ENCODE peak calls at places on chromosomes 11 and 22, in six cellular contexts. One of them, this sample, is unnamed.

GRCh38 chr22:22043296-22044078 is 60.9 kb upstream of the TOP3B start:
- DNase-seq in suprapubic skin: no peak
- DNase-seq in IMR-90: no peak
- DNase-seq in AG04450: no peak
- DNase-seq in activated CD8-positive, alpha-beta T cell treated with anti-CD3 and anti-CD28 coated beads for 36 hours: no peak
- DNase-seq in transverse colon: no peak
- DNase-seq in this sample: peak; percentile 64

GRCh38 chr22:44550666-44551491 is 52.8 kb upstream of the RTL6 start:
- DNase-seq in suprapubic skin: peak; percentile 79
- DNase-seq in IMR-90: peak; percentile 98
- DNase-seq in AG04450: peak; percentile 91
- DNase-seq in activated CD8-positive, alpha-beta T cell treated with anti-CD3 and anti-CD28 coated beads for 36 hours: peak; percentile 76
- DNase-seq in transverse colon: peak; percentile 64
- DNase-seq in this sample: peak; percentile 59

GRCh38 chr22:49638788-49639187 is 188.9 kb downstream of the BRD1 start:
- DNase-seq in suprapubic skin: no peak
- DNase-seq in IMR-90: no peak
- DNase-seq in AG04450: no peak
- DNase-seq in activated CD8-positive, alpha-beta T cell treated with anti-CD3 and anti-CD28 coated beads for 36 hours: no peak
- DNase-seq in transverse colon: no peak
- DNase-seq in this sample: no peak

GRCh38 chr22:37137903-37138665 is 11.6 kb downstream of the IL2RB start:
- DNase-seq in suprapubic skin: no peak
- DNase-seq in IMR-90: no peak
- DNase-seq in AG04450: no peak
- DNase-seq in activated CD8-positive, alpha-beta T cell treated with anti-CD3 and anti-CD28 coated beads for 36 hours: no peak
- DNase-seq in transverse colon: no peak
- DNase-seq in this sample: no peak

GRCh38 chr11:13225058-13226001 is 52.3 kb upstream of the BMAL1 start:
- DNase-seq in suprapubic skin: no peak
- DNase-seq in IMR-90: no peak
- DNase-seq in AG04450: no peak
- DNase-seq in activated CD8-positive, alpha-beta T cell treated with anti-CD3 and anti-CD28 coated beads for 36 hours: no peak
- DNase-seq in transverse colon: no peak
- DNase-seq in this sample: no peak

GRCh38 chr11:122317337-122317736 is 201.3 kb upstream of the BLID start:
- DNase-seq in suprapubic skin: no peak
- DNase-seq in IMR-90: peak; percentile 87
- DNase-seq in AG04450: peak; percentile 71
- DNase-seq in activated CD8-positive, alpha-beta T cell treated with anti-CD3 and anti-CD28 coated beads for 36 hours: no peak
- DNase-seq in transverse colon: no peak
- DNase-seq in this sample: no peak

GRCh38 chr22:35914665-35915476 is 113.8 kb downstream of the RBFOX2 start:
- DNase-seq in suprapubic skin: no peak
- DNase-seq in IMR-90: peak; percentile 91
- DNase-seq in AG04450: peak; percentile 75
- DNase-seq in activated CD8-positive, alpha-beta T cell treated with anti-CD3 and anti-CD28 coated beads for 36 hours: no peak
- DNase-seq in transverse colon: peak; percentile 68
- DNase-seq in this sample: no peak

GRCh38 chr11:68216171-68216938 is 3.3 kb upstream of the KMT5B start:
- DNase-seq in suprapubic skin: no peak
- DNase-seq in IMR-90: no peak
- DNase-seq in AG04450: no peak
- DNase-seq in activated CD8-positive, alpha-beta T cell treated with anti-CD3 and anti-CD28 coated beads for 36 hours: no peak
- DNase-seq in transverse colon: peak; percentile 69
- DNase-seq in this sample: no peak

GRCh38 chr22:19554834-19555404 is 30.7 kb upstream of the CLDN5 start:
- DNase-seq in suprapubic skin: no peak
- DNase-seq in IMR-90: peak; percentile 35
- DNase-seq in AG04450: no peak
- DNase-seq in activated CD8-positive, alpha-beta T cell treated with anti-CD3 and anti-CD28 coated beads for 36 hours: no peak
- DNase-seq in transverse colon: no peak
- DNase-seq in this sample: no peak

GRCh38 chr22:17167486-17167885 is 8.4 kb upstream of the HDHD5 start:
- DNase-seq in suprapubic skin: no peak
- DNase-seq in IMR-90: no peak
- DNase-seq in AG04450: no peak
- DNase-seq in activated CD8-positive, alpha-beta T cell treated with anti-CD3 and anti-CD28 coated beads for 36 hours: no peak
- DNase-seq in transverse colon: no peak
- DNase-seq in this sample: no peak

DNA sequence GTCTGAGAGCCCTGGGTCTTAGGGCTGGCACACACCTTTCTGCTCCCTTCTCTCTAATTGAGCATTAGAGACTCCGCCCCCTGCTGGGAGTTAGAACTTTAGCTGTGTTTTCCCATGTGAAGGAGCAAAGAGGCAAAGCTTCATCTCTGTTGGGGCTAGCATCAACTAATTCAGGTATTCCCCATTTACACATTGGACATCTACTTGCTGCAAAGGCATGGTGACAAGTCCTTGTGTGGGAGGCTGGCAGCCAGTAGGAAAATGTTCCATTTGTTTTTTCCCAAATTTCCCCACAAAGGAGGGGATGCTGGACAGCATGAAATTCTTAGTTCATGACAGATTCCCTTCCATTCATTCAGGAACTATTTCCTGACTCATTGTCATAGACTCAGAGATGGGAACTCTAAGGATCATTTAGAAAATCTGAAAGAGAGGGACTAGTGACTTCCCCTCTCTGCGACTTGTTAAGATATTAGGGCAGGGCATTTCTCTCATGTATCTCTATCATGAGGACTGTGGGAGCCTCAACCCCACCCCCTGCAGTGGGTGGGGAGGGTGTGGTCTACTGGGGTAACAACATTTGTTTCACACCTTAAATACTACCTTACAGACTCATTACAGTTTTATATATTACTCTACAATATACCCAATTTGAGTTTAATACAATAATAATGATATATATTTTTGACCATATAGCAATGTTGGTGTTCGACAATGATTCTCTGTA is 3.7 kb downstream of the CD44 start:
- DNase-seq in suprapubic skin: peak; percentile 65
- DNase-seq in IMR-90: peak; percentile 82
- DNase-seq in AG04450: no peak
- DNase-seq in activated CD8-positive, alpha-beta T cell treated with anti-CD3 and anti-CD28 coated beads for 36 hours: peak; percentile 81
- DNase-seq in transverse colon: peak; percentile 42
- DNase-seq in this sample: no peak
- TF ChIP-seq CTCF in suprapubic skin: no peak
- TF ChIP-seq CTCF in IMR-90: no peak
- TF ChIP-seq CTCF in AG04450: no peak
- TF ChIP-seq CTCF in activated CD8-positive, alpha-beta T cell treated with anti-CD3 and anti-CD28 coated beads for 36 hours: peak; percentile 53
- TF ChIP-seq CTCF in transverse colon: no peak
- TF ChIP-seq CTCF in this sample: no peak

DNA sequence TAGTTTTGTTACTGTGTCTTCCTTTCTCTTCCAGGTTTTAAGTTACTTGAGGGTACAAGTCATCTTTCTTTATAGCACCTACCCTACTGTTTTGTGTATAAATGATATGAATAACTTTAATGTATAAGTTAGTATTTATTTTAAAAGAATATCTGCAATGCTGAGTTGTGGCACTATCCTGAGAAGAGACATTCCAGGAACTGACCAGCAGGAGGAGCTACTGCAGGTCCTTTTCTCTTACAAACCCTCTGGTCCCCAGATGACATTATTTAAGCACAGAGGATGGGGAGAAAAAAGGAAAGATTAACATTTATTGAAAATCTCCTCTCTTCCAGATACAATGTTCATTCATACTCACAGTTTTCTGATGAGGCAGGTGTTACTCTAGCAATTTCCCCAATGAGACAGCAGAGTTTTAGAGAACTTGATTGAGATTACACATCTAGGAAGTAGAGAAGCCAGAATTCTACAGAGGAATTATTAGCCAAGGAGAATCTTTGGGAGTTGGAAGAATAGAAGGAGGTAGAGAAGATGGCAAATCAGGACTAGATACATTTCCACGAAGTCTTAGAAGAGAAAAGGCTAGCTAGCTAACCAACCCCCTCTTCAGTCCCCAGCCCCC is 541.2 kb upstream of the API5 start:
- DNase-seq in suprapubic skin: no peak
- DNase-seq in IMR-90: no peak
- DNase-seq in AG04450: no peak
- DNase-seq in activated CD8-positive, alpha-beta T cell treated with anti-CD3 and anti-CD28 coated beads for 36 hours: peak; percentile 14
- DNase-seq in transverse colon: peak; percentile 7
- DNase-seq in this sample: peak; percentile 28
- TF ChIP-seq CTCF in suprapubic skin: peak; percentile 18
- TF ChIP-seq CTCF in IMR-90: peak; percentile 51
- TF ChIP-seq CTCF in AG04450: no peak
- TF ChIP-seq CTCF in activated CD8-positive, alpha-beta T cell treated with anti-CD3 and anti-CD28 coated beads for 36 hours: peak; percentile 48
- TF ChIP-seq CTCF in transverse colon: peak; percentile 50
- TF ChIP-seq CTCF in this sample: peak; percentile 74

GRCh38 chr11:35802221-35802620 is 139.6 kb downstream of the TRIM44 start:
- DNase-seq in suprapubic skin: no peak
- DNase-seq in IMR-90: no peak
- DNase-seq in AG04450: no peak
- DNase-seq in activated CD8-positive, alpha-beta T cell treated with anti-CD3 and anti-CD28 coated beads for 36 hours: no peak
- DNase-seq in transverse colon: no peak
- DNase-seq in this sample: no peak

GRCh38 chr11:35800970-35801953 is 138.7 kb downstream of the TRIM44 start:
- DNase-seq in suprapubic skin: no peak
- DNase-seq in IMR-90: no peak
- DNase-seq in AG04450: no peak
- DNase-seq in activated CD8-positive, alpha-beta T cell treated with anti-CD3 and anti-CD28 coated beads for 36 hours: no peak
- DNase-seq in transverse colon: no peak
- DNase-seq in this sample: peak; percentile 16

GRCh38 chr11:35798423-35798822 is 135.8 kb downstream of the TRIM44 start:
- DNase-seq in suprapubic skin: no peak
- DNase-seq in IMR-90: peak; percentile 31
- DNase-seq in AG04450: no peak
- DNase-seq in activated CD8-positive, alpha-beta T cell treated with anti-CD3 and anti-CD28 coated beads for 36 hours: no peak
- DNase-seq in transverse colon: no peak
- DNase-seq in this sample: no peak

GRCh38 chr11:35798983-35799382 is 136.4 kb downstream of the TRIM44 start:
- DNase-seq in suprapubic skin: no peak
- DNase-seq in IMR-90: no peak
- DNase-seq in AG04450: no peak
- DNase-seq in activated CD8-positive, alpha-beta T cell treated with anti-CD3 and anti-CD28 coated beads for 36 hours: no peak
- DNase-seq in transverse colon: no peak
- DNase-seq in this sample: no peak

GRCh38 chr11:35799655-35800054 is 137.1 kb downstream of the TRIM44 start:
- DNase-seq in suprapubic skin: no peak
- DNase-seq in IMR-90: no peak
- DNase-seq in AG04450: no peak
- DNase-seq in activated CD8-positive, alpha-beta T cell treated with anti-CD3 and anti-CD28 coated beads for 36 hours: no peak
- DNase-seq in transverse colon: no peak
- DNase-seq in this sample: no peak
- TF ChIP-seq CTCF in suprapubic skin: no peak
- TF ChIP-seq CTCF in IMR-90: no peak
- TF ChIP-seq CTCF in AG04450: no peak
- TF ChIP-seq CTCF in activated CD8-positive, alpha-beta T cell treated with anti-CD3 and anti-CD28 coated beads for 36 hours: peak; percentile 24
- TF ChIP-seq CTCF in transverse colon: no peak
- TF ChIP-seq CTCF in this sample: no peak

GRCh38 chr11:97269527-97269926 is 879.7 kb downstream of the JRKL start:
- DNase-seq in suprapubic skin: no peak
- DNase-seq in IMR-90: no peak
- DNase-seq in AG04450: no peak
- DNase-seq in activated CD8-positive, alpha-beta T cell treated with anti-CD3 and anti-CD28 coated beads for 36 hours: no peak
- DNase-seq in transverse colon: no peak
- DNase-seq in this sample: no peak
- TF ChIP-seq CTCF in suprapubic skin: no peak
- TF ChIP-seq CTCF in IMR-90: no peak
- TF ChIP-seq CTCF in AG04450: no peak
- TF ChIP-seq CTCF in activated CD8-positive, alpha-beta T cell treated with anti-CD3 and anti-CD28 coated beads for 36 hours: no peak
- TF ChIP-seq CTCF in transverse colon: no peak
- TF ChIP-seq CTCF in this sample: no peak

GRCh38 chr11:101844608-101845007 is 70.2 kb upstream of the CEP126 start:
- DNase-seq in suprapubic skin: no peak
- DNase-seq in IMR-90: no peak
- DNase-seq in AG04450: no peak
- DNase-seq in activated CD8-positive, alpha-beta T cell treated with anti-CD3 and anti-CD28 coated beads for 36 hours: no peak
- DNase-seq in transverse colon: no peak
- DNase-seq in this sample: no peak

DNA sequence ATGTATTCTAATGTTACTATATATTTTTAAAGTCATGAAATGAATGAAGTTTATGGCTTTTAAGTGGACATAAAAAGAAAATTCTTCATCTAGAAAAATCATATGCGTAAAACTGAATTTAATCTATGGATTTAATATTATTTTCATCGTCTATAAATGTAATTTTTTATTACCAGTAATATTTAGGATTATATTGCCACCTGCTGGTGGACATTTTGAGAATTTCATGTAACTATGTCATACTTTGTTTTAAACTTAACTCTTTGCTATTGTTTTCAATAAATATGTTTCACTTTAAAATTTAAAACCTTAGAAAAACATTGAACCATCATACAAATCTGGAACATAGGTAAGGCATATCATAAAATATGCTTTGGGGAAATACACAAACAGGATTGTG is 66.5 kb upstream of the CEP126 start:
- DNase-seq in suprapubic skin: no peak
- DNase-seq in IMR-90: peak; percentile 44
- DNase-seq in AG04450: no peak
- DNase-seq in activated CD8-positive, alpha-beta T cell treated with anti-CD3 and anti-CD28 coated beads for 36 hours: no peak
- DNase-seq in transverse colon: no peak
- DNase-seq in this sample: no peak
- TF ChIP-seq CTCF in suprapubic skin: peak; percentile 15
- TF ChIP-seq CTCF in IMR-90: peak; percentile 56
- TF ChIP-seq CTCF in AG04450: peak; percentile 32
- TF ChIP-seq CTCF in activated CD8-positive, alpha-beta T cell treated with anti-CD3 and anti-CD28 coated beads for 36 hours: peak; percentile 33
- TF ChIP-seq CTCF in transverse colon: peak; percentile 55
- TF ChIP-seq CTCF in this sample: no peak

This sample was measured in GM13977.